ENCODE peak calls at places on chromosomes 3 and 15, in six cellular contexts. D, W, T, A, F and C are unnamed samples.
A peak's percentile ranks its signal among the peaks of the same experiment; 100 is the strongest.

GRCh38 chr3:125052671-125053303 is 3.0 kb downstream of the HEG1 start:
- DNase-seq in D (no peak), W (peak; percentile 94), T (peak; percentile 86), A (no peak), F (no peak), C (no peak)

GRCh38 chr15:100726426-100727190 is 124.2 kb downstream of the ASB7 start:
- DNase-seq in D (peak; percentile 21), W (peak; percentile 79), T (no peak), A (no peak), F (no peak), C (no peak)

GRCh38 chr3:89113887-89114840 is 6.7 kb downstream of the EPHA3 start:
- DNase-seq in D (peak; percentile 83), W (peak; percentile 38), T (peak; percentile 81), A (peak; percentile 48), F (no peak), C (peak; percentile 79)

GRCh38 chr15:85582076-85582718 is 201.8 kb downstream of the AKAP13 start:
- DNase-seq in D (no peak), W (peak; percentile 89), T (peak; percentile 49), A (peak; percentile 60), F (no peak), C (no peak)

GRCh38 chr3:159669024-159669476 is 319.6 kb upstream of the IL12A start:
- DNase-seq in D (no peak), W (peak; percentile 71), T (peak; percentile 39), A (no peak), F (no peak), C (no peak)

GRCh38 chr15:23484870-23485269 is 37.8 kb upstream of the GOLGA6L2 start:
- DNase-seq in D (no peak), W (no peak), T (no peak), A (no peak), F (no peak), C (no peak)

GRCh38 chr3:194875581-194876402 is 190.1 kb downstream of the FAM43A start:
- DNase-seq in D (no peak), W (peak; percentile 15), T (peak; percentile 84), A (no peak), F (no peak), C (no peak)

GRCh38 chr3:128487813-128488635 is 5.0 kb downstream of the GATA2 start:
- DNase-seq in D (peak; percentile 91), W (peak; percentile 65), T (peak; percentile 95), A (peak; percentile 76), F (peak; percentile 80), C (peak; percentile 90)

GRCh38 chr15:82810061-82810862 is 834 bp downstream of the WHAMM start:
- DNase-seq in D (peak; percentile 77), W (peak; percentile 45), T (peak; percentile 66), A (no peak), F (no peak), C (peak; percentile 75)

GRCh38 chr3:43014990-43015389 is 35.9 kb downstream of the GASK1A start:
- DNase-seq in D (no peak), W (no peak), T (no peak), A (no peak), F (no peak), C (no peak)

GRCh38 chr15:57393081-57393480 is 16.8 kb downstream of the CGNL1 start:
- DNase-seq in D (no peak), W (no peak), T (no peak), A (no peak), F (no peak), C (no peak)

GRCh38 chr3:194136519-194137313 is 768 bp downstream of the HES1 start:
- DNase-seq in D (peak; percentile 66), W (peak; percentile 81), T (peak; percentile 69), A (peak; percentile 72), F (peak; percentile 38), C (peak; percentile 65)

GRCh38 chr3:37050242-37050641 is 56.9 kb downstream of the MLH1 start:
- DNase-seq in D (no peak), W (no peak), T (no peak), A (no peak), F (no peak), C (no peak)

GRCh38 chr3:139127101-139127500 is 82.4 kb upstream of the PRR23C start:
- DNase-seq in D (no peak), W (peak; percentile 95), T (peak; percentile 89), A (no peak), F (peak; percentile 49), C (no peak)

GRCh38 chr15:45253330-45253729 is 1.3 kb downstream of the SLC28A2 start:
- DNase-seq in D (no peak), W (no peak), T (no peak), A (no peak), F (no peak), C (peak; percentile 4)

GRCh38 chr3:25444273-25444672 is 16.2 kb downstream of the RARB start:
- DNase-seq in D (no peak), W (no peak), T (no peak), A (no peak), F (no peak), C (no peak)

GRCh38 chr3:46660543-46661523 is 32.6 kb downstream of the ALS2CL start:
- DNase-seq in D (peak; percentile 44), W (no peak), T (peak; percentile 22), A (no peak), F (no peak), C (peak; percentile 32)

GRCh38 chr3:141455603-141456327 is 31.1 kb upstream of the RASA2 start:
- DNase-seq in D (no peak), W (peak; percentile 34), T (peak; percentile 69), A (no peak), F (no peak), C (no peak)

GRCh38 chr3:146543461-146544012 is 870 bp downstream of the PLSCR1 start:
- DNase-seq in D (no peak), W (peak; percentile 59), T (peak; percentile 58), A (peak; percentile 33), F (no peak), C (no peak)

GRCh38 chr3:64253689-64254088 is 28.4 kb upstream of the PRICKLE2 start:
- DNase-seq in D (no peak), W (no peak), T (no peak), A (no peak), F (no peak), C (no peak)

GRCh38 chr3:71684752-71685151 is 40.5 kb downstream of the EIF4E3 start:
- DNase-seq in D (no peak), W (peak; percentile 88), T (peak; percentile 87), A (no peak), F (peak; percentile 57), C (no peak)

GRCh38 chr15:99249270-99249817 is at the start of gene TTC23:
- DNase-seq in D (no peak), W (peak; percentile 90), T (peak; percentile 89), A (peak; percentile 29), F (peak; percentile 70), C (peak; percentile 6)

GRCh38 chr3:39191773-39192172 is 622 bp downstream of the XIRP1 start:
- DNase-seq in D (no peak), W (no peak), T (no peak), A (no peak), F (no peak), C (no peak)

GRCh38 chr3:61701019-61701418 is 139.6 kb downstream of the PTPRG start:
- DNase-seq in D (no peak), W (no peak), T (no peak), A (no peak), F (no peak), C (no peak)

GRCh38 chr3:45479627-45480026 is 91.3 kb downstream of the LARS2 start:
- DNase-seq in D (no peak), W (peak; percentile 72), T (peak; percentile 75), A (no peak), F (peak; percentile 36), C (no peak)

GRCh38 chr3:106711650-106712049 is 665.6 kb upstream of the CCDC54 start:
- DNase-seq in D (no peak), W (peak; percentile 65), T (peak; percentile 63), A (no peak), F (no peak), C (no peak)

GRCh38 chr15:77031376-77032050 is 36.6 kb downstream of the PSTPIP1 start:
- DNase-seq in D (peak; percentile 33), W (no peak), T (no peak), A (no peak), F (no peak), C (no peak)

GRCh38 chr15:98775498-98776230 is 127.3 kb downstream of the IGF1R start:
- DNase-seq in D (no peak), W (no peak), T (peak; percentile 47), A (no peak), F (no peak), C (no peak)

GRCh38 chr15:67832031-67832551 is 6.8 kb downstream of the SKOR1 start:
- DNase-seq in D (no peak), W (peak; percentile 46), T (peak; percentile 35), A (no peak), F (no peak), C (no peak)
- TF ChIP-seq CTCF in D (no peak), W (peak; percentile 34), T (peak; percentile 36), A (no peak), F (peak; percentile 55), C (peak; percentile 31)

GRCh38 chr15:32718082-32718821 is 448 bp downstream of the GREM1 start:
- DNase-seq in D (peak; percentile 44), W (peak; percentile 41), T (peak; percentile 67), A (no peak), F (no peak), C (peak; percentile 52)
- TF ChIP-seq CTCF in D (no peak), W (no peak), T (no peak), A (no peak), F (no peak), C (no peak)

GRCh38 chr3:177439729-177440269 is 242.5 kb upstream of the TBL1XR1 start:
- DNase-seq in D (no peak), W (peak; percentile 38), T (no peak), A (no peak), F (no peak), C (no peak)
- TF ChIP-seq CTCF in D (no peak), W (no peak), T (no peak), A (no peak), F (no peak), C (no peak)

DNA sequence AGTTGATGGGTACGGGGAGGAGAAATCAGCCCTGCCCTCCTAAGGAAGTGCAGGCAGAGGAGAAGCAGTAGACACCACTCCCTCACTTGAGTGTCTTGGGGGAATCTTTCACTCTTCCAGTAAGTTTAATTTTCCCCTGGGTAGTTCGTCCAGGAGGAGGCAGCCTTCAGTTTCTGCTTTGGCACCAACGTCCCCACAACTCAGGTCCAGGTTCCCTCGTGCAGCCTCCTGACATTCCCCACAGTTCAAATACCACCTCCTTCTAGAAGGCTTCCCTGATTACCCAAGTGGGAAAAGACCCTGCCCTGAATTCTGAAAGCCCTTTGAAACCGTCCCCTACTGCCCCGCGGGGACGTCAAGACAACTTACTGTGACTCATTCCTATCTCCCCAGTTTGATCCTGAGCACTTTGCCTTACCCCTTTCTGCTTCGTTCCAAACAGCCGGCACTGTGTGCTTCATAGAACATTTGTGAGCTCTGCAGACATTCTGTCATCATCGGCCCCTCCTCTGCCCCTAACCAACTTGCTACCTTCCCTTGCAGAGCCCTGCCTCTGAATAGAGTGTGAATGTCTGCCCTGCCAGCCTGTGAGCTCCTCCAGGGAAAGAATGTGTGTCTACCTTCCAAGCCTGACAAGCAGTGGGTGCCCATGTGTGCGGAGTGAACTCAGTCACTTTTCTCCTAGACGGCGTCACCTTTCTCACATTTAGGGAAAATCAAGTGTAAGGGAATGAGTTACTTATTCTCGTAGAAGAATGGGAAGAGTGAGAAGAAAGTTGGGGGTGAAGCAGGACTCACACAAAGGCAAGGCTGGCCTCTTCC is 14.5 kb upstream of the SRP14 start:
- DNase-seq in D (no peak), W (no peak), T (no peak), A (no peak), F (no peak), C (no peak)
- TF ChIP-seq CTCF in D (no peak), W (peak; percentile 6), T (no peak), A (no peak), F (no peak), C (no peak)